ENCODE peak calls at places on chromosomes 1 and 21, in seven cellular contexts. One of them, this sample, is unnamed.

GRCh38 chr1:234656981-234657651 is 47.1 kb upstream of the IRF2BP2 start:
- DNase-seq in SK-N-SH: peak
- DNase-seq in bronchial epithelial cell: peak
- DNase-seq in endothelial cell: no peak
- DNase-seq in tibial artery: no peak
- DNase-seq in astrocyte of the spinal cord: peak
- DNase-seq in AG10803: peak
- DNase-seq in this sample: peak

GRCh38 chr1:28505406-28506187 is at the start of gene RCC1:
- DNase-seq in SK-N-SH: peak
- DNase-seq in bronchial epithelial cell: peak
- DNase-seq in endothelial cell: peak
- DNase-seq in tibial artery: peak
- DNase-seq in astrocyte of the spinal cord: peak
- DNase-seq in AG10803: peak
- DNase-seq in this sample: peak

GRCh38 chr1:155598842-155599331 is 11.1 kb upstream of the MSTO1 start:
- DNase-seq in SK-N-SH: no peak
- DNase-seq in bronchial epithelial cell: peak
- DNase-seq in endothelial cell: no peak
- DNase-seq in tibial artery: no peak
- DNase-seq in astrocyte of the spinal cord: peak
- DNase-seq in AG10803: peak
- DNase-seq in this sample: no peak

GRCh38 chr1:167599839-167600581 is 30.0 kb upstream of the RCSD1 start:
- DNase-seq in SK-N-SH: peak
- DNase-seq in bronchial epithelial cell: peak
- DNase-seq in endothelial cell: peak
- DNase-seq in tibial artery: no peak
- DNase-seq in astrocyte of the spinal cord: peak
- DNase-seq in AG10803: peak
- DNase-seq in this sample: peak

GRCh38 chr1:243842978-243843490 is 7.0 kb downstream of the AKT3 start:
- DNase-seq in SK-N-SH: no peak
- DNase-seq in bronchial epithelial cell: peak
- DNase-seq in endothelial cell: no peak
- DNase-seq in tibial artery: no peak
- DNase-seq in astrocyte of the spinal cord: peak
- DNase-seq in AG10803: peak
- DNase-seq in this sample: no peak

GRCh38 chr1:85368073-85368778 is 91.8 kb upstream of the BCL10 start:
- DNase-seq in SK-N-SH: no peak
- DNase-seq in bronchial epithelial cell: no peak
- DNase-seq in endothelial cell: no peak
- DNase-seq in tibial artery: no peak
- DNase-seq in astrocyte of the spinal cord: no peak
- DNase-seq in AG10803: no peak
- DNase-seq in this sample: no peak

GRCh38 chr1:21100496-21100895 is 76.2 kb downstream of the EIF4G3 start:
- DNase-seq in SK-N-SH: no peak
- DNase-seq in bronchial epithelial cell: no peak
- DNase-seq in endothelial cell: peak
- DNase-seq in tibial artery: no peak
- DNase-seq in astrocyte of the spinal cord: no peak
- DNase-seq in AG10803: peak
- DNase-seq in this sample: no peak

GRCh38 chr1:196873385-196873784 is 14.5 kb upstream of the CFHR4 start:
- DNase-seq in SK-N-SH: no peak
- DNase-seq in bronchial epithelial cell: no peak
- DNase-seq in endothelial cell: no peak
- DNase-seq in tibial artery: no peak
- DNase-seq in astrocyte of the spinal cord: no peak
- DNase-seq in AG10803: no peak
- DNase-seq in this sample: no peak

GRCh38 chr1:214989341-214989740 is 93.2 kb upstream of the KCNK2 start:
- DNase-seq in SK-N-SH: no peak
- DNase-seq in bronchial epithelial cell: peak
- DNase-seq in endothelial cell: no peak
- DNase-seq in tibial artery: no peak
- DNase-seq in astrocyte of the spinal cord: peak
- DNase-seq in AG10803: peak
- DNase-seq in this sample: no peak

GRCh38 chr1:181206979-181207790 is 118.7 kb downstream of the IER5 start:
- DNase-seq in SK-N-SH: no peak
- DNase-seq in bronchial epithelial cell: no peak
- DNase-seq in endothelial cell: no peak
- DNase-seq in tibial artery: no peak
- DNase-seq in astrocyte of the spinal cord: no peak
- DNase-seq in AG10803: no peak
- DNase-seq in this sample: no peak

GRCh38 chr1:25033030-25033827 is 103.2 kb upstream of the RUNX3 start:
- DNase-seq in SK-N-SH: no peak
- DNase-seq in bronchial epithelial cell: no peak
- DNase-seq in endothelial cell: no peak
- DNase-seq in tibial artery: no peak
- DNase-seq in astrocyte of the spinal cord: no peak
- DNase-seq in AG10803: no peak
- DNase-seq in this sample: no peak
- TF ChIP-seq CTCF in SK-N-SH: no peak
- TF ChIP-seq CTCF in bronchial epithelial cell: no peak
- TF ChIP-seq CTCF in endothelial cell: no peak
- TF ChIP-seq CTCF in tibial artery: no peak
- TF ChIP-seq CTCF in astrocyte of the spinal cord: no peak
- TF ChIP-seq CTCF in AG10803: no peak
- TF ChIP-seq CTCF in this sample: no peak

GRCh38 chr1:220881918-220882891 is 3.0 kb downstream of the HLX start:
- DNase-seq in SK-N-SH: peak
- DNase-seq in bronchial epithelial cell: no peak
- DNase-seq in endothelial cell: peak
- DNase-seq in tibial artery: no peak
- DNase-seq in astrocyte of the spinal cord: peak
- DNase-seq in AG10803: peak
- DNase-seq in this sample: peak
- TF ChIP-seq CTCF in SK-N-SH: no peak
- TF ChIP-seq CTCF in bronchial epithelial cell: no peak
- TF ChIP-seq CTCF in endothelial cell: no peak
- TF ChIP-seq CTCF in tibial artery: no peak
- TF ChIP-seq CTCF in astrocyte of the spinal cord: peak
- TF ChIP-seq CTCF in AG10803: no peak
- TF ChIP-seq CTCF in this sample: no peak

GRCh38 chr1:3869751-3870301 is 12.6 kb downstream of the DFFB start:
- DNase-seq in SK-N-SH: no peak
- DNase-seq in bronchial epithelial cell: no peak
- DNase-seq in endothelial cell: no peak
- DNase-seq in tibial artery: no peak
- DNase-seq in astrocyte of the spinal cord: peak
- DNase-seq in AG10803: no peak
- DNase-seq in this sample: no peak
- TF ChIP-seq CTCF in SK-N-SH: no peak
- TF ChIP-seq CTCF in bronchial epithelial cell: no peak
- TF ChIP-seq CTCF in endothelial cell: no peak
- TF ChIP-seq CTCF in tibial artery: no peak
- TF ChIP-seq CTCF in astrocyte of the spinal cord: no peak
- TF ChIP-seq CTCF in AG10803: no peak
- TF ChIP-seq CTCF in this sample: no peak

GRCh38 chr21:31543191-31543590 is 116.3 kb upstream of the SOD1 start:
- DNase-seq in SK-N-SH: no peak
- DNase-seq in bronchial epithelial cell: no peak
- DNase-seq in endothelial cell: no peak
- DNase-seq in tibial artery: no peak
- DNase-seq in astrocyte of the spinal cord: peak
- DNase-seq in AG10803: no peak
- DNase-seq in this sample: no peak

GRCh38 chr21:31538821-31539220 is 120.7 kb upstream of the SOD1 start:
- DNase-seq in SK-N-SH: no peak
- DNase-seq in bronchial epithelial cell: no peak
- DNase-seq in endothelial cell: no peak
- DNase-seq in tibial artery: no peak
- DNase-seq in astrocyte of the spinal cord: no peak
- DNase-seq in AG10803: no peak
- DNase-seq in this sample: no peak

GRCh38 chr21:31536138-31536537 is 123.4 kb upstream of the SOD1 start:
- DNase-seq in SK-N-SH: no peak
- DNase-seq in bronchial epithelial cell: no peak
- DNase-seq in endothelial cell: no peak
- DNase-seq in tibial artery: no peak
- DNase-seq in astrocyte of the spinal cord: no peak
- DNase-seq in AG10803: no peak
- DNase-seq in this sample: no peak

GRCh38 chr21:31537872-31538576 is 121.5 kb upstream of the SOD1 start:
- DNase-seq in SK-N-SH: no peak
- DNase-seq in bronchial epithelial cell: no peak
- DNase-seq in endothelial cell: peak
- DNase-seq in tibial artery: no peak
- DNase-seq in astrocyte of the spinal cord: no peak
- DNase-seq in AG10803: no peak
- DNase-seq in this sample: no peak
- TF ChIP-seq CTCF in SK-N-SH: peak
- TF ChIP-seq CTCF in bronchial epithelial cell: no peak
- TF ChIP-seq CTCF in endothelial cell: peak
- TF ChIP-seq CTCF in tibial artery: no peak
- TF ChIP-seq CTCF in astrocyte of the spinal cord: peak
- TF ChIP-seq CTCF in AG10803: no peak
- TF ChIP-seq CTCF in this sample: no peak

GRCh38 chr1:111225091-111225490 is 2.4 kb upstream of the CHI3L2 start:
- DNase-seq in SK-N-SH: no peak
- DNase-seq in bronchial epithelial cell: no peak
- DNase-seq in endothelial cell: no peak
- DNase-seq in tibial artery: no peak
- DNase-seq in astrocyte of the spinal cord: no peak
- DNase-seq in AG10803: no peak
- DNase-seq in this sample: no peak

GRCh38 chr1:111221633-111222286 is 5.8 kb upstream of the CHI3L2 start:
- DNase-seq in SK-N-SH: no peak
- DNase-seq in bronchial epithelial cell: no peak
- DNase-seq in endothelial cell: no peak
- DNase-seq in tibial artery: no peak
- DNase-seq in astrocyte of the spinal cord: no peak
- DNase-seq in AG10803: no peak
- DNase-seq in this sample: peak

GRCh38 chr1:111222308-111223125 is 5.0 kb upstream of the CHI3L2 start:
- DNase-seq in SK-N-SH: peak
- DNase-seq in bronchial epithelial cell: peak
- DNase-seq in endothelial cell: peak
- DNase-seq in tibial artery: peak
- DNase-seq in astrocyte of the spinal cord: peak
- DNase-seq in AG10803: peak
- DNase-seq in this sample: peak

GRCh38 chr1:111221276-111221632 is 6.3 kb upstream of the CHI3L2 start:
- DNase-seq in SK-N-SH: no peak
- DNase-seq in bronchial epithelial cell: no peak
- DNase-seq in endothelial cell: no peak
- DNase-seq in tibial artery: no peak
- DNase-seq in astrocyte of the spinal cord: no peak
- DNase-seq in AG10803: no peak
- DNase-seq in this sample: no peak

GRCh38 chr1:111223126-111223443 is 4.4 kb upstream of the CHI3L2 start:
- DNase-seq in SK-N-SH: no peak
- DNase-seq in bronchial epithelial cell: no peak
- DNase-seq in endothelial cell: no peak
- DNase-seq in tibial artery: no peak
- DNase-seq in astrocyte of the spinal cord: no peak
- DNase-seq in AG10803: no peak
- DNase-seq in this sample: no peak
- TF ChIP-seq CTCF in SK-N-SH: no peak
- TF ChIP-seq CTCF in bronchial epithelial cell: no peak
- TF ChIP-seq CTCF in endothelial cell: peak
- TF ChIP-seq CTCF in tibial artery: no peak
- TF ChIP-seq CTCF in astrocyte of the spinal cord: no peak
- TF ChIP-seq CTCF in AG10803: no peak
- TF ChIP-seq CTCF in this sample: no peak

DNA sequence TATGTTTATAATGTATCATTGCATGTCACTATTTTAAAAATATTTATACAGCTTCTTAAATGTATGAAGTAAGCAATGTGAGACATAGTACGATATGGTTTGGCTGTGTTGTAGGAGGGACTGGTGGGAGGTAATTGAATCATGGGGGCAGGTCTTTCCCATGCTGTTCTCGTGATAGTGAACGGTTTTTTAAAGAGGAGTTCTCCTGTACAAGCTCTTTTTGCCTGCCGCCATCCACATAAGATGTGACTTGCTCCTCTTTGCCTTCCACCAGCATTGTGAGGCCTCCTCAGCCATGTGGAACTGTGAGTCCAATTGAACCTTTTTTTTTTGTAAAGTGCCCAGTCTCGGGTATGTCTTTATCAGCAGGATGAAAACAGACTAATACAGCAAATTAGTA is 10.3 kb downstream of the ABCD3 start:
- DNase-seq in SK-N-SH: no peak
- DNase-seq in bronchial epithelial cell: no peak
- DNase-seq in endothelial cell: no peak
- DNase-seq in tibial artery: no peak
- DNase-seq in astrocyte of the spinal cord: no peak
- DNase-seq in AG10803: no peak
- DNase-seq in this sample: no peak
- TF ChIP-seq CTCF in SK-N-SH: no peak
- TF ChIP-seq CTCF in bronchial epithelial cell: no peak
- TF ChIP-seq CTCF in endothelial cell: no peak
- TF ChIP-seq CTCF in tibial artery: no peak
- TF ChIP-seq CTCF in astrocyte of the spinal cord: no peak
- TF ChIP-seq CTCF in AG10803: no peak
- TF ChIP-seq CTCF in this sample: no peak